ENCODE peak calls at places on chromosome 18, in six cellular contexts. P is H54; R is AG09309; V is HL-60; H is naive thymus-derived CD8-positive, alpha-beta T cell; Z is stimulated activated naive B cell treated with anti-CD40 and anti-IgM and Interleukin-4, amounts not matched to agents 10 μg/mL and 1 μg/mL and 100 μg/mL, for 72 hours. O is an unnamed sample.
A peak's percentile ranks its signal among the peaks of the same experiment; 100 is the strongest.

GRCh38 chr18:76993573-76993972 is 139.0 kb downstream of the MBP start:
- DNase-seq in P (no peak), R (no peak), V (no peak), H (no peak), Z (no peak), O (no peak)

GRCh38 chr18:58213445-58213844 is 169.4 kb downstream of the NEDD4L start:
- DNase-seq in P (no peak), R (peak; percentile 70), V (peak; percentile 45), H (no peak), Z (no peak), O (peak; percentile 89)

GRCh38 chr18:63322908-63323634 is 3.5 kb upstream of the BCL2 start:
- DNase-seq in P (peak; percentile 43), R (peak; percentile 32), V (peak; percentile 84), H (peak; percentile 69), Z (no peak), O (peak; percentile 64)

GRCh38 chr18:8948471-8949149 is 153.9 kb upstream of the NDUFV2 start:
- DNase-seq in P (peak; percentile 67), R (peak; percentile 58), V (no peak), H (no peak), Z (no peak), O (peak; percentile 85)

GRCh38 chr18:52422985-52423601 is 83.1 kb downstream of the DCC start:
- DNase-seq in P (no peak), R (no peak), V (no peak), H (no peak), Z (no peak), O (peak; percentile 23)

GRCh38 chr18:21341141-21341540 is 99.1 kb downstream of the GREB1L start:
- DNase-seq in P (no peak), R (no peak), V (no peak), H (no peak), Z (no peak), O (no peak)

GRCh38 chr18:41906528-41907256 is 48.3 kb upstream of the PIK3C3 start:
- DNase-seq in P (peak; percentile 9), R (peak; percentile 29), V (no peak), H (peak; percentile 65), Z (no peak), O (peak; percentile 42)

GRCh38 chr18:55421612-55422381 is 166.2 kb downstream of the TCF4 start:
- DNase-seq in P (no peak), R (no peak), V (no peak), H (no peak), Z (no peak), O (no peak)

GRCh38 chr18:7307586-7307985 is 76.7 kb downstream of the LRRC30 start:
- DNase-seq in P (no peak), R (no peak), V (no peak), H (no peak), Z (no peak), O (no peak)

GRCh38 chr18:4233468-4233867 is 221.6 kb downstream of the DLGAP1 start:
- DNase-seq in P (no peak), R (no peak), V (no peak), H (no peak), Z (no peak), O (no peak)

GRCh38 chr18:75801178-75801577 is 373.7 kb upstream of the SMIM21 start:
- DNase-seq in P (no peak), R (no peak), V (no peak), H (no peak), Z (no peak), O (no peak)

GRCh38 chr18:1311376-1311775 is 406.7 kb downstream of the ADCYAP1 start:
- DNase-seq in P (no peak), R (no peak), V (no peak), H (no peak), Z (no peak), O (no peak)

GRCh38 chr18:23307567-23308295 is 145.4 kb upstream of the RIOK3 start:
- DNase-seq in P (peak; percentile 54), R (no peak), V (no peak), H (no peak), Z (no peak), O (no peak)

GRCh38 chr18:61545281-61546245 is 212.3 kb downstream of the CDH20 start:
- DNase-seq in P (no peak), R (no peak), V (no peak), H (no peak), Z (no peak), O (no peak)

GRCh38 chr18:79755496-79756142 is 42.1 kb upstream of the KCNG2 start:
- DNase-seq in P (no peak), R (no peak), V (no peak), H (no peak), Z (no peak), O (no peak)

GRCh38 chr18:22831441-22831904 is 101.7 kb upstream of the RBBP8 start:
- DNase-seq in P (no peak), R (no peak), V (peak; percentile 93), H (no peak), Z (no peak), O (no peak)

GRCh38 chr18:78972930-78973331 is 6.7 kb upstream of the SALL3 start:
- DNase-seq in P (no peak), R (no peak), V (no peak), H (no peak), Z (no peak), O (no peak)

GRCh38 chr18:7141287-7141686 is 23.7 kb upstream of the LAMA1 start:
- DNase-seq in P (no peak), R (no peak), V (no peak), H (no peak), Z (no peak), O (no peak)

GRCh38 chr18:61203151-61203550 is 130.1 kb upstream of the CDH20 start:
- DNase-seq in P (no peak), R (no peak), V (no peak), H (no peak), Z (no peak), O (no peak)

GRCh38 chr18:31143025-31143424 is 19.6 kb downstream of the DSC1 start:
- DNase-seq in P (no peak), R (no peak), V (no peak), H (no peak), Z (no peak), O (no peak)

GRCh38 chr18:20971886-20972267 is 139.7 kb downstream of the ROCK1 start:
- DNase-seq in P (peak; percentile 2), R (no peak), V (peak; percentile 38), H (peak; percentile 15), Z (no peak), O (peak; percentile 33)

GRCh38 chr18:21272016-21272582 is 30.1 kb downstream of the GREB1L start:
- DNase-seq in P (no peak), R (no peak), V (no peak), H (no peak), Z (no peak), O (no peak)

GRCh38 chr18:74328196-74328595 is 12.6 kb downstream of the C18orf63 start:
- DNase-seq in P (no peak), R (no peak), V (no peak), H (no peak), Z (no peak), O (no peak)

GRCh38 chr18:46067431-46068007 is 4.5 kb downstream of the PSTPIP2 start:
- DNase-seq in P (no peak), R (no peak), V (no peak), H (no peak), Z (no peak), O (no peak)

GRCh38 chr18:74457743-74458465 is 796 bp upstream of the DIPK1C start:
- DNase-seq in P (no peak), R (no peak), V (no peak), H (no peak), Z (no peak), O (no peak)

GRCh38 chr18:13564579-13564978 is 161.8 kb downstream of the FAM210A start:
- DNase-seq in P (no peak), R (no peak), V (no peak), H (no peak), Z (no peak), O (no peak)

GRCh38 chr18:57004366-57005121 is 142.3 kb upstream of the BOD1L2 start:
- DNase-seq in P (no peak), R (peak; percentile 18), V (no peak), H (no peak), Z (no peak), O (peak; percentile 66)

GRCh38 chr18:8084160-8084559 is 517.0 kb downstream of the PTPRM start:
- DNase-seq in P (peak; percentile 28), R (no peak), V (peak; percentile 37), H (no peak), Z (no peak), O (peak; percentile 57)

GRCh38 chr18:69885841-69886531 is 61.7 kb downstream of the CD226 start:
- DNase-seq in P (no peak), R (no peak), V (no peak), H (no peak), Z (no peak), O (no peak)

GRCh38 chr18:55390898-55391297 is 197.1 kb downstream of the TCF4 start:
- DNase-seq in P (no peak), R (no peak), V (no peak), H (no peak), Z (no peak), O (no peak)

GRCh38 chr18:22311301-22311700 is 106.4 kb downstream of the CTAGE1 start:
- DNase-seq in P (no peak), R (no peak), V (no peak), H (no peak), Z (no peak), O (no peak)

GRCh38 chr18:74337912-74338309 is 22.3 kb downstream of the C18orf63 start:
- DNase-seq in P (no peak), R (no peak), V (no peak), H (no peak), Z (no peak), O (no peak)

GRCh38 chr18:12282436-12283039 is 25.5 kb upstream of the TUBB6 start:
- DNase-seq in P (no peak), R (peak; percentile 66), V (no peak), H (no peak), Z (no peak), O (peak; percentile 1)

GRCh38 chr18:49934457-49934856 is 121.1 kb upstream of the ACAA2 start:
- DNase-seq in P (no peak), R (no peak), V (no peak), H (no peak), Z (no peak), O (no peak)

GRCh38 chr18:28777756-28778155 is 600.8 kb upstream of the CDH2 start:
- DNase-seq in P (no peak), R (no peak), V (no peak), H (no peak), Z (no peak), O (no peak)

GRCh38 chr18:48034651-48035555 is 104.4 kb upstream of the SMAD2 start:
- DNase-seq in P (no peak), R (no peak), V (no peak), H (no peak), Z (no peak), O (no peak)

GRCh38 chr18:43847164-43848091 is 570.1 kb upstream of the SYT4 start:
- DNase-seq in P (no peak), R (peak; percentile 58), V (no peak), H (no peak), Z (no peak), O (no peak)

GRCh38 chr18:28961669-28962228 is 784.8 kb upstream of the CDH2 start:
- DNase-seq in P (no peak), R (no peak), V (peak; percentile 37), H (no peak), Z (no peak), O (peak; percentile 44)

GRCh38 chr18:62881509-62882016 is 166.2 kb downstream of the PHLPP1 start:
- DNase-seq in P (peak; percentile 47), R (peak; percentile 80), V (no peak), H (no peak), Z (no peak), O (peak; percentile 89)